ENCODE peak calls at places on chromosomes 11 and 22, in six cellular contexts. N is astrocyte of the spinal cord, R is mammary epithelial cell, I is brain microvascular endothelial cell, Q is spleen, W is cardiac fibroblast. V is an unnamed sample.

GRCh38 chr11:131389582-131389981 is 19.2 kb downstream of the NTM start:
- DNase-seq in N (no peak), R (no peak), I (no peak), Q (no peak), W (no peak), V (no peak)

GRCh38 chr22:49787861-49788260 is 39.8 kb downstream of the BRD1 start:
- DNase-seq in N (no peak), R (no peak), I (no peak), Q (no peak), W (no peak), V (no peak)

GRCh38 chr11:16403448-16403803 is 47.1 kb upstream of the SOX6 start:
- DNase-seq in N (no peak), R (no peak), I (no peak), Q (no peak), W (no peak), V (no peak)

GRCh38 chr22:26763633-26764295 is 106.4 kb downstream of the MIAT start:
- DNase-seq in N (no peak), R (peak; percentile 45), I (peak; percentile 20), Q (no peak), W (peak; percentile 43), V (no peak)

GRCh38 chr22:50439314-50440250 is 35.3 kb downstream of the SBF1 start:
- DNase-seq in N (no peak), R (no peak), I (no peak), Q (no peak), W (no peak), V (no peak)

GRCh38 chr11:110069158-110069737 is 23.9 kb upstream of the ZC3H12C start:
- DNase-seq in N (peak; percentile 61), R (peak; percentile 93), I (peak; percentile 81), Q (no peak), W (peak; percentile 89), V (peak; percentile 91)

GRCh38 chr11:13366266-13367026 is 88.9 kb downstream of the BMAL1 start:
- DNase-seq in N (no peak), R (no peak), I (no peak), Q (no peak), W (no peak), V (no peak)

GRCh38 chr11:132037961-132038360 is 667.5 kb downstream of the NTM start:
- DNase-seq in N (no peak), R (no peak), I (no peak), Q (no peak), W (no peak), V (no peak)

DNA sequence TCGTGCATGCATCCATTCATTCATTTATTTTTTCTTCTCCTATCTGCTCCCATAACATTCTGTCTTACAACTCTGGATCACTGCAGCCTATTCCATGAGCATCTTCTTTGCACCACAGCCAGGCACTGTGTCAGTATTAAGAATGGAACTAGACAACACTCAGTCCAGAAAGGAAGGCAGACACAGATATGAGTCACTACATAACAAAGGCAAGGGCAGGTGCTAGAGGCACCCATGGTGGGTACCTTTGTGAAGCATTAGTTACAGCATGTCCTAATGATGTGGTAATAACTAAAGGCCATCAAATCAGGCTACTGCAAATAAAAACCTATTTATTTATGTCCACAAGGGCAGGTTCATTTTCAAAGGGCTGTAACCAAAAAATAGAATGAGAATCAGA is 28.1 kb downstream of the TENM4 start:
- DNase-seq in N (no peak), R (peak; percentile 75), I (no peak), Q (no peak), W (no peak), V (no peak)
- H3K4me3 ChIP-seq in N (no peak overlapping the region), R (no peak overlapping the region), I (no peak overlapping the region), Q (no peak overlapping the region), W (no peak overlapping the region), V (no peak overlapping the region)

DNA sequence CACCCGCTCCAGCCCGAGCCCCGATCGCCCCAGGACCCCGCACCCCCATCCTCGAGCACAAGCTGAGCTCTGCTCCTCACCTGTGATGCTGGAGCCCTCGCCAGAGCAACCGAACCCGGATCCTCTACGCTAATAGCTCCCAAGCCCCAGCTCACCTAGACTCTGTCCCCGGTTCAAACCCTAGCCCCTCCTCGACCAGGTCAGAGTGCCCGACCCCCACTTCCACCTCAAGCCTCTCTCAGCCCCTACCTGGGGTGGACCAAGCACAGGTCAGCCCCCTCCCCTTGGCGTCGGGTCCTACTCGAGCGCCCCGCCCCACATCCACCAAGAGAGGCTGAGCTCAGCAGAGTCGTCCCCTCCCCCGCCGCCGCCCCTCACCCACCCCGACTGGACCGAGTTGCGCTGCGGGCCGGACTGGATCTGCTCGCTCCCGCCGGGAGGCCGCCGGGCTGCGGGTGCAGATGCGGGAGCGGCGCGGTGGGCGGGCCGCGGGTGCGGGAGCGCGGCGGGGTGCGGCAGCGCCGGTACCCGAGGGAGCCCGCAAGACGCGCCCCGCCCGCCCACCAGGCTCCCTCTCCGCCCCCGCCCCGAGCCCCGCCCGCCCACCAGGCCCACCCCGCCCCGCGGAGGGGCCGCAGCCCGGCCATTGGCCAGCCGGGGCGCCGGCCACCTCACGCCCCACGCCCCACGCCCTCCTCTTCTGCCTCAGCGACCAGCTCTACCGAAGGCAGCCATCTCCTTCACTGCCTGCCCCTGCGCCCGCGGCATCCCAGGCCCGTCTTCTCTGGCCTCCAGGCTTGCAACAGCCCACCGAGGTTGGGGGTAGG is 577 bp upstream of the DKK3 start:
- DNase-seq in N (peak; percentile 65), R (peak; percentile 36), I (no peak), Q (no peak), W (peak; percentile 67), V (no peak)
- H3K4me3 ChIP-seq in N (peak overlapping the region; percentile 87), R (peak overlapping the region; percentile 85), I (peak overlapping the region; percentile 79), Q (peak overlapping the region; percentile 38), W (peak overlapping the region; percentile 89), V (peak overlapping the region; percentile 55)

DNA sequence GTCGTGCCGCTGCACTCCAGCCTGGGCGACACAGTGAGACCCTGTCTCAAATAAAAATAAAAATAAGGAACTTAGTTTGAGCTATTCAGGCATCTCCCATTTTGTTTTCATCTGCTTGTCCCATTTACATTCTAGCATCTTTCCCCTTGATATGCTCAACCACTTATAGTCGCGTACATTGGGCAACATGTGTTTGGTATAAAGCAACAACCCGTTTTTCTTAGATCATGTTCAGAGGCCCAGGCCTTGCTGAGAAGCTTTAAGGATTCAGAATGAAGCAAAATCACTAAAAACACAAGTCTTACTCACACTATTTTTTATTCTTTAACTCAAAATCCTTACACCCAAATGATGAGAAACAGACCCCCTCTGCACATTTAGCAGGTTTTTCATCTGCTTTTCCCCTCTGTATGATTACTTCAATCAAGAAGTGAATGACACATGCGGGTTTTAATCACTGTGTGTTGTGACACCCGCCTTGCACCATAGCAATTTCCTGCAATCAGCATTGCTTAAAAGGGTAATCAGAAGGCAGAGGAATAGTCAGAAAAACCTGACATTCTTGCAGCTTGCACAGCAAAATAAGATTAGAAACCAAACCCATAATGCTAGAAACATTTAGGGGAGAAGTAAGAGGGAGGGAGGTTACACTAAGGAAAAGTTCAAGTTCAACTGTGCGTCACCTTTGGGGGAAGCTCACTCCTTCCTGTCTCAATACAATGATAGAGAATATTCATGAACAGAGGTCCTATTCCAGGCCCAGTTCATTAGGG is 25.9 kb downstream of the ALG9 start:
- DNase-seq in N (no peak), R (no peak), I (no peak), Q (no peak), W (peak; percentile 25), V (no peak)
- H3K4me3 ChIP-seq in N (no peak overlapping the region), R (no peak overlapping the region), I (no peak overlapping the region), Q (no peak overlapping the region), W (no peak overlapping the region), V (no peak overlapping the region)

GRCh38 chr22:37284807-37285355 is 2.6 kb downstream of the CYTH4 start:
- DNase-seq in N (no peak), R (no peak), I (no peak), Q (peak; percentile 94), W (no peak), V (peak; percentile 26)
- H3K4me3 ChIP-seq in N (no peak overlapping the region), R (no peak overlapping the region), I (no peak overlapping the region), Q (peak overlapping the region; percentile 79), W (no peak overlapping the region), V (no peak overlapping the region)

GRCh38 chr11:123525511-123525918 is 95.4 kb downstream of the GRAMD1B start:
- DNase-seq in N (no peak), R (no peak), I (no peak), Q (no peak), W (no peak), V (no peak)
- H3K4me3 ChIP-seq in N (peak overlapping the region; percentile 28), R (peak overlapping the region; percentile 36), I (peak overlapping the region; percentile 20), Q (no peak overlapping the region), W (no peak overlapping the region), V (no peak overlapping the region)